ENCODE peak calls at places on chromosome 9, in nine cellular contexts. P, B, S, R, F, T, U, C and Q are unnamed samples.

GRCh38 chr9:69502671-69503301 is 169.4 kb downstream of the APBA1 start:
- DNase-seq in B (peak; percentile 51), F (peak; percentile 61), T (no peak), P (peak; percentile 34), C (peak; percentile 36), U (no peak), R (peak; percentile 23), S (peak; percentile 52), Q (no peak)

GRCh38 chr9:122188369-122188768 is 28.7 kb downstream of the MORN5 start:
- DNase-seq in T (no peak), F (no peak), C (no peak), U (no peak), B (no peak), S (no peak), R (no peak), P (no peak), Q (no peak)

GRCh38 chr9:7045361-7045760 is 287.6 kb downstream of the KDM4C start:
- DNase-seq in C (no peak), P (peak; percentile 38), U (no peak), B (no peak), S (no peak), F (peak; percentile 32), R (peak; percentile 16), T (no peak), Q (no peak)

GRCh38 chr9:21781656-21782055 is 20.8 kb upstream of the MTAP start:
- DNase-seq in T (no peak), R (no peak), F (no peak), C (no peak), U (no peak), B (no peak), S (no peak), P (no peak), Q (no peak)

GRCh38 chr9:122005597-122005996 is 87.5 kb downstream of the TTLL11 start:
- DNase-seq in S (peak; percentile 82), C (peak; percentile 44), B (no peak), T (peak; percentile 53), F (peak; percentile 41), U (no peak), P (peak; percentile 45), R (peak; percentile 60), Q (peak; percentile 4)

GRCh38 chr9:89313842-89314241 is 2.8 kb downstream of the CKS2 start:
- DNase-seq in B (no peak), C (no peak), U (no peak), P (peak; percentile 30), S (no peak), F (peak; percentile 33), R (peak; percentile 22), T (no peak), Q (no peak)

GRCh38 chr9:133958756-133959155 is 33.4 kb downstream of the VAV2 start:
- DNase-seq in T (no peak), B (no peak), F (no peak), U (no peak), C (no peak), P (no peak), R (peak; percentile 31), S (peak; percentile 44), Q (no peak)

GRCh38 chr9:32571969-32572899 is 725 bp downstream of the NDUFB6 start:
- DNase-seq in F (peak; percentile 84), P (peak; percentile 89), R (peak; percentile 84), S (peak; percentile 94), B (peak; percentile 58), C (peak; percentile 75), U (peak; percentile 66), T (peak; percentile 69), Q (peak; percentile 35)

GRCh38 chr9:19922476-19923118 is 133.8 kb upstream of the SLC24A2 start:
- DNase-seq in R (peak; percentile 54), P (peak; percentile 87), B (peak; percentile 56), S (peak; percentile 70), C (peak; percentile 39), F (peak; percentile 77), T (peak; percentile 49), U (no peak), Q (no peak)

GRCh38 chr9:132651259-132651658 is 18.5 kb downstream of the DDX31 start:
- DNase-seq in B (peak; percentile 89), T (peak; percentile 42), R (peak; percentile 86), U (no peak), P (peak; percentile 96), C (peak; percentile 43), S (peak; percentile 51), F (peak; percentile 88), Q (no peak)

GRCh38 chr9:98288876-98289275 is 33.4 kb upstream of the TBC1D2 start:
- DNase-seq in P (no peak), U (no peak), S (no peak), C (no peak), R (no peak), F (no peak), B (no peak), T (no peak), Q (no peak)

GRCh38 chr9:70110194-70111041 is 66.8 kb downstream of the MAMDC2 start:
- DNase-seq in U (no peak), P (peak; percentile 63), T (peak; percentile 52), C (no peak), R (no peak), S (no peak), F (peak; percentile 70), B (no peak), Q (no peak)

GRCh38 chr9:95092321-95093072 is 225.0 kb downstream of the FANCC start:
- DNase-seq in U (no peak), P (peak; percentile 96), R (peak; percentile 35), B (peak; percentile 78), F (peak; percentile 95), C (peak; percentile 42), T (peak; percentile 54), S (peak; percentile 81), Q (no peak)

GRCh38 chr9:112547712-112548440 is 61.2 kb downstream of the KIAA1958 start:
- DNase-seq in U (no peak), C (no peak), S (no peak), P (no peak), R (no peak), B (no peak), T (no peak), F (no peak), Q (no peak)

DNA sequence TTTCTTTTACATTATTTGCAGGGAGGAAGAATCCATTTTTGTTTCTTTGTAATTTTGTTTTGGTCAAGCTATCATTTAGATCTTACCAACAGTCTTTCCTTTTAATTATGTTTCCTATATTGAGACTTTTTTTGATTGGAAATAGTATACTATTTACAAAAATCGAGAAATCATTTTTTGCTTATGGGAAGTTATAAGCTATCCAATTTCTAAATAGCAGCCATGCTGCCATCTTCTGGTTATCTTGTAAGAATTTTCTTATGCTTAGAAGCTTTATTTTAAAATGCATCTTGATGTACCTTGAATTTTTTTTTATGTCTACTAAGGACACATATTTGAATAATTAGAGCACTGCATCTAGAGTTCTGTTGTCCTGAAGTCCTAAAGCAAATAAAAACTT is 821.2 kb downstream of the PTPRD start:
- DNase-seq in C (no peak), P (peak; percentile 26), B (peak; percentile 13), F (peak; percentile 7), S (no peak), T (no peak), U (no peak), R (peak; percentile 19), Q (no peak)
- TF ChIP-seq CTCF in C (peak; percentile 26), P (no peak), B (no peak), F (no peak), S (peak; percentile 17), T (no peak), U (no peak), R (peak; percentile 18), Q (peak; percentile 29)

GRCh38 chr9:104686081-104686480 is 8.2 kb upstream of the OR13D1 start:
- DNase-seq in R (no peak), U (no peak), C (no peak), P (peak; percentile 1), T (no peak), F (peak; percentile 9), B (no peak), S (no peak), Q (no peak)

GRCh38 chr9:104682642-104683041 is 11.7 kb upstream of the OR13D1 start:
- DNase-seq in P (peak; percentile 76), R (peak; percentile 78), U (peak; percentile 11), T (no peak), B (peak; percentile 31), S (peak; percentile 48), F (peak; percentile 78), C (peak; percentile 39), Q (no peak)
- TF ChIP-seq CTCF in P (peak; percentile 57), R (peak; percentile 53), U (no peak), T (peak; percentile 44), B (peak; percentile 44), S (peak; percentile 71), F (peak; percentile 38), C (peak; percentile 78), Q (peak; percentile 68)

DNA sequence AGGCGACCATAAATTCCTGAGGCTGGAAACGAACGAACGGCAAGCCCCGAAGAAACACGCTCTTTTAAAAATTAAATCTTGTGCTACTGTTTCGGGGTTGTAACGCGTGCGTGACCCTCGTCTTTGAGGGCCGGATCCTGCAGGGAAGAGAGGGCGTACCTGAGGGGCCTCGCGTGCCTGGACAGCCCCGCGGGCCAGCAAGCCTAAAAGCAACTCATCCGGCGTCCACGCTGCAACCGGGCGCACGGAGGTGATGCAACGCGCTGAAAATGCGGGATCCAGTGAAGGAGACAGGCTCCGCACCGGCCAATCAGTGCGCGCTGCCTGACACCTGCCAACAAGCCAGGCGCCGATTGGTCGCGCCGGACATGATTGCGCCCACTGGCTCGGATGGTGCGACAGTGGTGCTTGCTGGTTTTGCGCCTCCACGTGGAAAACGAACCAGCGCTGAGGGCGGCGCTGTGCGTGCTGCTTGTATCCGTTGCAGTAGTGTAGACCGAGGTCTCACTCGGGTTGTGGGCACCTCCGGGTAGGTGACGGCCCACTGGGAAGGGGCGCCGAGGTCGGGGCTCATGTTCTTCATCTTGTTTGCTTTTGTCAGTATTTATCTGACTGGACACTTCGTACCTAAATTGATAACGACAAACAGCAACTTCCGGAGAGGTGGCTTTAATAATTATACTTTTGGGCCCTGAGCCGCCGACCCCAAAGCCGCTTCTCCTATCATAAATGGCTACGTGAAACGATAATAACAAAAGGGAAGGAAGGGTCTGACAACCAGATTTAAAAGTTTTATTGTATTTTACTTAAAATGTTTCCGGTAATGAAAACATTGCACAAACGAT is at the start of gene IARS1:
- DNase-seq in B (peak; percentile 94), F (peak; percentile 99), U (peak; percentile 99), T (peak; percentile 98), R (peak; percentile 98), S (peak; percentile 100), P (peak; percentile 99), C (peak; percentile 99), Q (peak; percentile 100)
- TF ChIP-seq CTCF in B (peak; percentile 27), F (peak; percentile 14), U (no peak), T (peak; percentile 58), R (no peak), S (peak; percentile 55), P (peak; percentile 43), C (peak; percentile 69), Q (peak; percentile 33)

DNA sequence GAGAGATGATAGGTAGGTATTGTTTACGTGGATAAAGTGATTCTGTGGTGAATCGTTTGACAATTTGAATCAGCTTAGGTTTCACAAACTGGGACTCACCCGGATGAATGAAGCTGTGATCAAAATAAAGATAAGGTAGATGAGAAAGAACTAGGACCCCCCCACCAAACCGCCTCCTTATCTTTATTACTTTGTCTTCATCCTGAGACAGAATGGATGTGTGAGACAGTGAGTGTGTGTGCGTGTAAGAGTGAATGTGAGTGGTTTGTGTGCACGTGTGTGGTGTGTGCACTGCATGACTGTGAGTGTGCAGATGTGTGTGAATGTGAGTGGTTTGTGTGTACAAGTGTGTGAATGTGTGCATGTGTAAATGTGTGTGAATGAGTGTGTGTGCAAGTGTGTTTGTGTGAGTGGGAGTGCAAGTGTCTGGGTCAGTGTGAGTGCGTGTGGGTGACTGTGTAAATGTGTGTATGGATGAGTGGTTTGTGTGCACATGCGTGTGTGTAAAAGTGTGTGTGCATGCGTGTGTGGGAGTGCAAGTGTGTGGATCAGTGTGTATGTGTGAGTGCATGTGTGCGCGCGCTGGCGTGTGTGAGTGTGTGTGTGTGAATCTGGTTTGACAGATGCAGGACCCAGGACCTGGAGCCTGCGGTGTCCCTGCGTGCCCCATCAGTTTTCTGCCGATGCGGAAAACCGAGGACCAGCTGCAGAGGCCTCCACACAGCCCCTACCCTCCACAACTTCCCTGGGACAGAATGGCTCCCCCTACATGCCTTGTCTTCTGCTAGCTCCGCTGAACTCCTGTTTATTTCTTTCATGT is 11.4 kb upstream of the ENG start:
- DNase-seq in F (no peak), C (no peak), B (no peak), S (no peak), R (no peak), U (no peak), T (no peak), P (no peak), Q (no peak)
- TF ChIP-seq CTCF in F (no peak), C (no peak), B (no peak), S (no peak), R (no peak), U (no peak), T (no peak), P (peak; percentile 5), Q (no peak)